ENCODE peak calls at places on chromosomes 3 and 15, in six cellular contexts. One of them, this sample, is unnamed.

GRCh38 chr15:34799825-34800168 is 4.4 kb upstream of the ACTC1 start:
- DNase-seq in CD8-positive, alpha-beta T cell: no peak
- DNase-seq in Panc1: no peak
- DNase-seq in upper lobe of right lung: no peak
- DNase-seq in AG09309: no peak
- DNase-seq in lower lobe of right lung: no peak
- DNase-seq in this sample: no peak

GRCh38 chr3:124076231-124076630 is 84.3 kb upstream of the ROPN1 start:
- DNase-seq in CD8-positive, alpha-beta T cell: no peak
- DNase-seq in Panc1: no peak
- DNase-seq in upper lobe of right lung: no peak
- DNase-seq in AG09309: no peak
- DNase-seq in lower lobe of right lung: no peak
- DNase-seq in this sample: no peak

GRCh38 chr3:77686560-77686959 is 646.7 kb downstream of the ROBO2 start:
- DNase-seq in CD8-positive, alpha-beta T cell: no peak
- DNase-seq in Panc1: no peak
- DNase-seq in upper lobe of right lung: no peak
- DNase-seq in AG09309: no peak
- DNase-seq in lower lobe of right lung: no peak
- DNase-seq in this sample: no peak

GRCh38 chr3:189983612-189984011 is 137.1 kb downstream of the P3H2 start:
- DNase-seq in CD8-positive, alpha-beta T cell: no peak
- DNase-seq in Panc1: no peak
- DNase-seq in upper lobe of right lung: no peak
- DNase-seq in AG09309: no peak
- DNase-seq in lower lobe of right lung: no peak
- DNase-seq in this sample: no peak

GRCh38 chr15:29222129-29222853 is 47.3 kb downstream of the NSMCE3 start:
- DNase-seq in CD8-positive, alpha-beta T cell: no peak
- DNase-seq in Panc1: no peak
- DNase-seq in upper lobe of right lung: no peak
- DNase-seq in AG09309: no peak
- DNase-seq in lower lobe of right lung: no peak
- DNase-seq in this sample: no peak

GRCh38 chr3:159210336-159210735 is 408.5 kb downstream of the MFSD1 start:
- DNase-seq in CD8-positive, alpha-beta T cell: no peak
- DNase-seq in Panc1: no peak
- DNase-seq in upper lobe of right lung: no peak
- DNase-seq in AG09309: no peak
- DNase-seq in lower lobe of right lung: no peak
- DNase-seq in this sample: no peak

GRCh38 chr3:38119248-38119544 is 17.7 kb downstream of the ACAA1 start:
- DNase-seq in CD8-positive, alpha-beta T cell: no peak
- DNase-seq in Panc1: no peak
- DNase-seq in upper lobe of right lung: no peak
- DNase-seq in AG09309: no peak
- DNase-seq in lower lobe of right lung: no peak
- DNase-seq in this sample: no peak

GRCh38 chr3:18445421-18446066 is 20.4 kb upstream of the SATB1 start:
- DNase-seq in CD8-positive, alpha-beta T cell: peak
- DNase-seq in Panc1: no peak
- DNase-seq in upper lobe of right lung: no peak
- DNase-seq in AG09309: no peak
- DNase-seq in lower lobe of right lung: no peak
- DNase-seq in this sample: no peak

GRCh38 chr15:25368855-25369254 is 70.0 kb downstream of the UBE3A start:
- DNase-seq in CD8-positive, alpha-beta T cell: no peak
- DNase-seq in Panc1: no peak
- DNase-seq in upper lobe of right lung: no peak
- DNase-seq in AG09309: no peak
- DNase-seq in lower lobe of right lung: no peak
- DNase-seq in this sample: no peak

GRCh38 chr3:179921500-179921899 is 115.2 kb downstream of the PEX5L start:
- DNase-seq in CD8-positive, alpha-beta T cell: no peak
- DNase-seq in Panc1: no peak
- DNase-seq in upper lobe of right lung: no peak
- DNase-seq in AG09309: no peak
- DNase-seq in lower lobe of right lung: no peak
- DNase-seq in this sample: no peak

GRCh38 chr15:71807125-71807629 is 3.2 kb upstream of the NR2E3 start:
- DNase-seq in CD8-positive, alpha-beta T cell: no peak
- DNase-seq in Panc1: no peak
- DNase-seq in upper lobe of right lung: no peak
- DNase-seq in AG09309: no peak
- DNase-seq in lower lobe of right lung: no peak
- DNase-seq in this sample: no peak

GRCh38 chr3:150757768-150758167 is 5.2 kb downstream of the SIAH2 start:
- DNase-seq in CD8-positive, alpha-beta T cell: no peak
- DNase-seq in Panc1: no peak
- DNase-seq in upper lobe of right lung: no peak
- DNase-seq in AG09309: no peak
- DNase-seq in lower lobe of right lung: no peak
- DNase-seq in this sample: no peak

GRCh38 chr3:56845505-56845904 is 43.8 kb upstream of the ARHGEF3 start:
- DNase-seq in CD8-positive, alpha-beta T cell: no peak
- DNase-seq in Panc1: no peak
- DNase-seq in upper lobe of right lung: no peak
- DNase-seq in AG09309: no peak
- DNase-seq in lower lobe of right lung: no peak
- DNase-seq in this sample: no peak

GRCh38 chr3:137293086-137293485 is 335.3 kb downstream of the IL20RB start:
- DNase-seq in CD8-positive, alpha-beta T cell: no peak
- DNase-seq in Panc1: no peak
- DNase-seq in upper lobe of right lung: no peak
- DNase-seq in AG09309: no peak
- DNase-seq in lower lobe of right lung: no peak
- DNase-seq in this sample: no peak

GRCh38 chr3:56323986-56324420 is 144.3 kb downstream of the ERC2 start:
- DNase-seq in CD8-positive, alpha-beta T cell: no peak
- DNase-seq in Panc1: no peak
- DNase-seq in upper lobe of right lung: no peak
- DNase-seq in AG09309: peak
- DNase-seq in lower lobe of right lung: no peak
- DNase-seq in this sample: no peak

GRCh38 chr15:69881310-69881660 is 216.4 kb downstream of the TLE3 start:
- DNase-seq in CD8-positive, alpha-beta T cell: no peak
- DNase-seq in Panc1: no peak
- DNase-seq in upper lobe of right lung: no peak
- DNase-seq in AG09309: no peak
- DNase-seq in lower lobe of right lung: no peak
- DNase-seq in this sample: no peak

GRCh38 chr3:187798531-187799520 is 53.6 kb upstream of the BCL6 start:
- DNase-seq in CD8-positive, alpha-beta T cell: no peak
- DNase-seq in Panc1: no peak
- DNase-seq in upper lobe of right lung: no peak
- DNase-seq in AG09309: no peak
- DNase-seq in lower lobe of right lung: no peak
- DNase-seq in this sample: no peak

GRCh38 chr3:49793486-49794085 is 6.1 kb downstream of the CDHR4 start:
- DNase-seq in CD8-positive, alpha-beta T cell: no peak
- DNase-seq in Panc1: no peak
- DNase-seq in upper lobe of right lung: no peak
- DNase-seq in AG09309: no peak
- DNase-seq in lower lobe of right lung: no peak
- DNase-seq in this sample: no peak

GRCh38 chr3:12351145-12351544 is 62.3 kb downstream of the PPARG start:
- DNase-seq in CD8-positive, alpha-beta T cell: no peak
- DNase-seq in Panc1: no peak
- DNase-seq in upper lobe of right lung: no peak
- DNase-seq in AG09309: no peak
- DNase-seq in lower lobe of right lung: no peak
- DNase-seq in this sample: no peak

GRCh38 chr3:128923607-128924385 is 44.4 kb downstream of the ACAD9 start:
- DNase-seq in CD8-positive, alpha-beta T cell: no peak
- DNase-seq in Panc1: no peak
- DNase-seq in upper lobe of right lung: peak
- DNase-seq in AG09309: no peak
- DNase-seq in lower lobe of right lung: no peak
- DNase-seq in this sample: no peak

GRCh38 chr15:99409097-99409473 is 156.7 kb upstream of the MEF2A start:
- DNase-seq in CD8-positive, alpha-beta T cell: no peak
- DNase-seq in Panc1: peak
- DNase-seq in upper lobe of right lung: peak
- DNase-seq in AG09309: peak
- DNase-seq in lower lobe of right lung: peak
- DNase-seq in this sample: no peak

DNA sequence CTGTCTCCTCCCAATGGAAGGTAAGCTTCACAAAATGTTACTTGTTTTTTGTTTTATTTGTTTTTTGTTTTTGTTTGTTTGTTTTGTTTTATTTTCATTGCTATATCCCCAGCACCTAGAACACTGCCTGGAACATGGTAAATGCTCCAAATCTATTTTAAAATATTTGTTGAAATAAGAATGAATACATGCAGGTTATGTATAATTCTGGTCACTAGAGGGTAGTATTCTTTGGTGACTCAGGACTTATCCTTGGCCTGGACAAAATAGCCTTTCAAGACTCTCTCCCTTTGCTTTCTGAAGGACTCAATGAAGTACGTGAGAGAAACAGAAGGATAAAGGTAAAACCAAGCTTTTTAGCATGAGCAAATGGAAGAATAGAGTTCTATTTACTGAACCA is 46.9 kb upstream of the PPP2R3A start:
- DNase-seq in CD8-positive, alpha-beta T cell: no peak
- DNase-seq in Panc1: no peak
- DNase-seq in upper lobe of right lung: no peak
- DNase-seq in AG09309: peak
- DNase-seq in lower lobe of right lung: no peak
- DNase-seq in this sample: no peak
- TF ChIP-seq CTCF in CD8-positive, alpha-beta T cell: no peak
- TF ChIP-seq CTCF in Panc1: peak
- TF ChIP-seq CTCF in upper lobe of right lung: peak
- TF ChIP-seq CTCF in AG09309: peak
- TF ChIP-seq CTCF in lower lobe of right lung: peak
- TF ChIP-seq CTCF in this sample: no peak

GRCh38 chr15:56613826-56614225 is 119.5 kb downstream of the ZNF280D start:
- DNase-seq in CD8-positive, alpha-beta T cell: no peak
- DNase-seq in Panc1: no peak
- DNase-seq in upper lobe of right lung: no peak
- DNase-seq in AG09309: no peak
- DNase-seq in lower lobe of right lung: no peak
- DNase-seq in this sample: no peak
- TF ChIP-seq CTCF in CD8-positive, alpha-beta T cell: no peak
- TF ChIP-seq CTCF in Panc1: no peak
- TF ChIP-seq CTCF in upper lobe of right lung: no peak
- TF ChIP-seq CTCF in AG09309: no peak
- TF ChIP-seq CTCF in lower lobe of right lung: no peak
- TF ChIP-seq CTCF in this sample: no peak

DNA sequence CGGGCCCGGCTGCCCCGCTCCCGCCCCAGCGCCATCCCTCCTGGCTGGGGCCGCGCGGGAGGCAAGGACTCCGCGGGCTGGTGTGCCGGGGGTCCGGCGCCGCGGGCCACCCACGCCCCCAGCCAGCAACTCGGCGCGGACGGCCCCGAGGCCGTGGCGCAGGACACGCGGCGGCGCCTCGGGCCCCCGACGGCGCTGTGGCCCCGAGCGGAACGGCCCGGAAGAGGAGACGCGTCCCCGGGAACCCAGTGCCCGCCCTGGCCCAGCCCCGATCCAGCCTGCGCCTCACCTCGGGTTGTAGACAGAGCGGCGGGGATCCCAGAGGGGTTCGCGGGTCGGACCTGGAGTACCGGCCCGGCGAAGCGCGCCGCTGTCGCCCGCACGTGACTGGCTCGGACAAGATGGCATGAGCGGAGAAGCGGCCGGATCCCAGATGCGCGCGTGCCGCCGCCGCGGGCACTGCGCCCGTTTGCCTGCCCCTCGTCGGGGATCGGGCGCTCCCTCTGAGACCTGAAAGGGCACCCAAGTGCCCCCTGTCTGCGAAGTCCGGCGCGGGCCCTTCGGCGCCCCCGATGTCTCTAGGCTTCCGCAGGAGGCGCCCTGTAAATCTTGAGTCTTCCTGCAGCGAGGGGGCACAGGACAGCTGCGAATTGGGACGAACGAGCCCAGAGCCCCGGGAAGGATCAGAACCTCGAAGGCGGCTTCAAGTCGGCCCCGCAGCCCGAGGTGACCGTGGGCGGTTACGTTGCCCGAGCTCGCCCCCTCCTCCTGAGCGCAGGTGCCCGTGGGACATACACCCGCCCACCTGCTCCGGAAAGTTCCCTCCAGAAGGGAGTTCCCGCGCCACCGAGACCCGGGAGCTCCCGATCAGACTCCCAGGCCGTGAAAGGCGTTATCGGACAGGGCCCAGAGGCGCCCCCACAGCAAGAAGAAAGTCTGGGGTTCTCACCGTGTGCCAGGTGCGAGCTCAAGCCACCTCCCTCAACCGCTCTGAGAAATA is 598 bp upstream of the SFMBT1 start:
- DNase-seq in CD8-positive, alpha-beta T cell: peak
- DNase-seq in Panc1: no peak
- DNase-seq in upper lobe of right lung: peak
- DNase-seq in AG09309: no peak
- DNase-seq in lower lobe of right lung: peak
- DNase-seq in this sample: peak
- TF ChIP-seq CTCF in CD8-positive, alpha-beta T cell: peak
- TF ChIP-seq CTCF in Panc1: peak
- TF ChIP-seq CTCF in upper lobe of right lung: peak
- TF ChIP-seq CTCF in AG09309: peak
- TF ChIP-seq CTCF in lower lobe of right lung: peak
- TF ChIP-seq CTCF in this sample: no peak

GRCh38 chr3:14761121-14761672 is 57.6 kb upstream of the FGD5 start:
- DNase-seq in CD8-positive, alpha-beta T cell: no peak
- DNase-seq in Panc1: no peak
- DNase-seq in upper lobe of right lung: no peak
- DNase-seq in AG09309: no peak
- DNase-seq in lower lobe of right lung: no peak
- DNase-seq in this sample: no peak
- TF ChIP-seq CTCF in CD8-positive, alpha-beta T cell: no peak
- TF ChIP-seq CTCF in Panc1: no peak
- TF ChIP-seq CTCF in upper lobe of right lung: no peak
- TF ChIP-seq CTCF in AG09309: no peak
- TF ChIP-seq CTCF in lower lobe of right lung: no peak
- TF ChIP-seq CTCF in this sample: no peak

GRCh38 chr3:153161714-153162512 is at the start of gene RAP2B:
- DNase-seq in CD8-positive, alpha-beta T cell: peak
- DNase-seq in Panc1: no peak
- DNase-seq in upper lobe of right lung: peak
- DNase-seq in AG09309: peak
- DNase-seq in lower lobe of right lung: peak
- DNase-seq in this sample: peak
- TF ChIP-seq CTCF in CD8-positive, alpha-beta T cell: no peak
- TF ChIP-seq CTCF in Panc1: no peak
- TF ChIP-seq CTCF in upper lobe of right lung: no peak
- TF ChIP-seq CTCF in AG09309: no peak
- TF ChIP-seq CTCF in lower lobe of right lung: no peak
- TF ChIP-seq CTCF in this sample: no peak

DNA sequence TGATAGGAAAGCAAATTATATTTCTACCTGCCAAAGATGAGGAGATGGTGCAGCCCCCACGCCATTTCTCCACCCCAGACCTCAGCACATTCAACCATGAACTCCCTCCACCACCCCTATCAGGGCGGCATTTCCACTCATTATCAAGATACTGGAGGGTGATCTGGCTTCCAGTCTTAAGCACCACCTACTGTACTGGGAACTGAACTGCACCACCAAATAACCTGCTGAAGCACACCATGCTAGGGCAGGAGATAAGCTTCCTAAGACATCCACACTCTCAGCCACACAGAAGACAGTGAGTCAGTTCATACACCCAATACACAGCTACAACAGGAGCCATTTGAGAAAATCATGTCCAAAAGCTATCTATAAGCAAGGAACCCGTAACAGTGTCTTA is 98.8 kb downstream of the FGF7 start:
- DNase-seq in CD8-positive, alpha-beta T cell: no peak
- DNase-seq in Panc1: no peak
- DNase-seq in upper lobe of right lung: no peak
- DNase-seq in AG09309: no peak
- DNase-seq in lower lobe of right lung: no peak
- DNase-seq in this sample: no peak
- TF ChIP-seq CTCF in CD8-positive, alpha-beta T cell: no peak
- TF ChIP-seq CTCF in Panc1: peak
- TF ChIP-seq CTCF in upper lobe of right lung: no peak
- TF ChIP-seq CTCF in AG09309: peak
- TF ChIP-seq CTCF in lower lobe of right lung: no peak
- TF ChIP-seq CTCF in this sample: no peak

This sample was measured in activated B cell treated with CpG ODN at 0.5 μM for 24 hours.